ENCODE peak calls at places on chromosomes 12 and 14, in four cellular contexts. L is AG09309; E is CD8-positive, alpha-beta T cell; X is IMR-90. G is an unnamed sample.

GRCh38 chr12:1279050-1279449 is 288.0 kb downstream of the ERC1 start:
- DNase-seq in L (no peak), X (no peak), E (no peak), G (no peak)

GRCh38 chr14:38505221-38506095 is 249.6 kb upstream of the CLEC14A start:
- DNase-seq in L (no peak), X (peak), E (no peak), G (no peak)

GRCh38 chr14:104894331-104895206 is 29.5 kb downstream of the CEP170B start:
- DNase-seq in E (no peak), X (no peak), L (no peak), G (no peak)

GRCh38 chr14:100019156-100019882 is 45.9 kb upstream of the EVL start:
- DNase-seq in L (no peak), X (peak), E (no peak), G (no peak)

GRCh38 chr12:32302218-32302826 is 97.0 kb upstream of the FGD4 start:
- DNase-seq in L (no peak), E (no peak), X (no peak), G (no peak)

GRCh38 chr14:85853996-85854526 is 324.1 kb downstream of the FLRT2 start:
- DNase-seq in E (no peak), X (no peak), L (no peak), G (no peak)

GRCh38 chr14:81412779-81413178 is 12.7 kb upstream of the STON2 start:
- DNase-seq in X (no peak), L (no peak), E (no peak), G (no peak)

GRCh38 chr14:20455355-20456300 is 602 bp downstream of the APEX1 start:
- DNase-seq in E (no peak), L (peak), X (peak), G (peak)

GRCh38 chr14:73059326-73059725 is 992 bp downstream of the RBM25 start:
- DNase-seq in X (peak), L (no peak), E (no peak), G (no peak)

GRCh38 chr12:80590085-80590484 is 117.3 kb upstream of the MYF6 start:
- DNase-seq in E (no peak), X (peak), L (no peak), G (no peak)

GRCh38 chr12:94261119-94261518 is 112.7 kb downstream of the PLXNC1 start:
- DNase-seq in X (no peak), L (no peak), E (no peak), G (no peak)

GRCh38 chr12:94263905-94264655 is 115.7 kb downstream of the PLXNC1 start:
- DNase-seq in X (no peak), L (no peak), E (no peak), G (no peak)

GRCh38 chr12:94261781-94262180 is 113.4 kb downstream of the PLXNC1 start:
- DNase-seq in E (no peak), X (no peak), L (no peak), G (no peak)

GRCh38 chr12:94262228-94263010 is 114.0 kb downstream of the PLXNC1 start:
- DNase-seq in L (peak), E (peak), X (peak), G (no peak)

DNA sequence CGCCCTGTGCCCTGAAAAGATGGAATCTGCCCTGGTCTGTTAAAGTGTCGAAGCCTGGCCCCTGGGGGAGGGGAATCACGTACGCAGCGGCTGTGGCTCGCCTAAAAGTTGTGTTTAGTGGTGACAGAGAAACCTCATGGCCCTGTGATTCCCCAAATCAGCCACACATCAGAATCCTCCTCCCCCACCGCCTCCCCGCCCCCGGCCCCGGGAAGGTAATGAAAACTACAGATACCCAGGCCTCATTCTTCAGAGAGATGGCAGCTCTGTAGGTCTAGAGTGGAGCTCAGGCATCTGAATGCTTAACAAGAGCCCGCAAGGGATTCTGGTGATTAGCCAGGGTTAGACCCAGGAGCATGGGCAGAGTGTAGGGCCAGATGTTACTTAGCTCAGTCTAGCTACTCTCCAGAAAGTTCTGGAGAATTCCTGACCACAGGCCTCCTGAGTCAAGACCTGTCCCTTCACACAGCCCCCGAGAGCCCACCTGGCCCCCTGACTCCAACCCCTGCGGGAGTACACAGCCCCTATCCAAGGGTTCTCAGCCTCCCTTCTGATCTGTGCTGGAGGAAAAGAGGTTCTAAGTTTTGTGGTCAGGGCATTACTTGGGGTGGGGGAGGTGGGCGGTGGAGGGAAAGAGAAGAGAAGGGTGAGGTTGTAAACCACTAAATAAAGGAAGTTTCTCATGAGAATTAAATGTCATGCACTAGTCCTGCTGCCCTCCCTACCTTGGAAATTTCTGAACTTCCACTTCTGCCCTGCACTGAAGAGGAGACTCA is 114.8 kb downstream of the PLXNC1 start:
- DNase-seq in X (no peak), L (no peak), E (peak), G (no peak)
- H3K4me3 ChIP-seq in X (no peak), L (peak), E (peak), G (no peak)

GRCh38 chr14:67571275-67571990 is 28.6 kb downstream of the PIGH start:
- DNase-seq in X (peak), E (peak), L (no peak), G (peak)
- TF ChIP-seq CTCF in X (peak), E (peak), L (peak), G (peak)

GRCh38 chr14:91403069-91403600 is 14.5 kb downstream of the CCDC88C start:
- DNase-seq in L (no peak), E (no peak), X (no peak), G (no peak)

GRCh38 chr14:91405241-91405721 is 12.3 kb downstream of the CCDC88C start:
- DNase-seq in E (no peak), X (no peak), L (no peak), G (no peak)

GRCh38 chr14:91406451-91406850 is 11.2 kb downstream of the CCDC88C start:
- DNase-seq in X (no peak), E (no peak), L (no peak), G (no peak)

GRCh38 chr14:91406982-91407381 is 10.6 kb downstream of the CCDC88C start:
- DNase-seq in L (no peak), E (no peak), X (no peak), G (no peak)

GRCh38 chr14:91405724-91406435 is 11.7 kb downstream of the CCDC88C start:
- DNase-seq in X (no peak), L (no peak), E (no peak), G (no peak)
- H3K4me3 ChIP-seq in X (no peak), L (no peak), E (peak), G (no peak)

GRCh38 chr14:75518625-75519024 is 3.6 kb upstream of the BATF start:
- DNase-seq in L (no peak), E (no peak), X (no peak), G (no peak)
- TF ChIP-seq CTCF in L (peak), E (no peak), X (peak), G (no peak)

GRCh38 chr14:62117718-62118164 is 355.5 kb downstream of the SNAPC1 start:
- DNase-seq in L (no peak), X (peak), E (no peak), G (no peak)
- H3K4me3 ChIP-seq in L (peak), X (peak), E (peak), G (no peak)

GRCh38 chr14:47039336-47039735 is 387.8 kb upstream of the RPL10L start:
- DNase-seq in L (no peak), E (no peak), X (no peak), G (no peak)

GRCh38 chr14:47044841-47045240 is 393.3 kb upstream of the RPL10L start:
- DNase-seq in E (no peak), L (no peak), X (no peak), G (peak)

DNA sequence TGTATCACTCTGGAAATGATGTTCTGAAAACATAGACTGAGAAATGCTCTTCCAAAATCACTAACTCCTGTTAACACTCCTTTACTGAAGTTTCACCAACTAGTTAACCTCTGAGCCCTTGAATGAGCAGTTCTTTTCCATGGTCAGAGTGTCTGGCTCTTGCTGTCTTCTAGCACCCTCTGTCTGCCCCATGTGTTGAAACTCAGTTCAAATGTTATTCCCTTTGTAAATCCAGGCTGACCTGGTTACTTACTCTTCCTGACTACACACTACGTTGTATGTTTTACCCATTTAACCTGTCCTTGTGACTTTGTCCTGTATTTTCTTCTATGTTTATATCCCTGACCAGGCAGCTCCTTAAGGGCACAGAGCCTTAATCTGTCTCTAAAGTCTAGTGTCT is 388.9 kb upstream of the RPL10L start:
- DNase-seq in L (no peak), E (no peak), X (no peak), G (no peak)
- TF ChIP-seq CTCF in L (no peak), E (no peak), X (no peak), G (peak)

GRCh38 chr14:35535794-35536112 is 1.8 kb downstream of the INSM2 start:
- DNase-seq in L (no peak), X (no peak), E (no peak), G (no peak)
- H3K4me3 ChIP-seq in L (no peak), X (no peak), E (no peak), G (no peak)